ENCODE peak calls at places on chromosomes 4 and X, in six cellular contexts. Z is activated CD8-positive, alpha-beta T cell treated with anti-CD3 and anti-CD28 coated beads, Interleukin-2, amount 10 ng/mL, durations not matched to agents 7 days and 5 days; Y is A549; V is naive thymus-derived CD4-positive, alpha-beta T cell; A is body of pancreas; U is heart left ventricle. D is an unnamed sample.
A peak's percentile ranks its signal among the peaks of the same experiment; 100 is the strongest.

GRCh38 chrX:105822138-105823091 is at the start of gene NRK:
- ATAC-seq in A (peak; percentile 48), V (no peak), Z (no peak), Y (no peak), U (peak; percentile 73), D (no peak)

GRCh38 chr4:187064033-187064432 is 340.4 kb upstream of the FAT1 start:
- ATAC-seq in A (no peak), Y (no peak), Z (no peak), V (no peak), U (no peak), D (no peak)

GRCh38 chr4:10732235-10732975 is 47.8 kb upstream of the CLNK start:
- ATAC-seq in Y (no peak), A (no peak), V (no peak), Z (no peak), U (no peak), D (no peak)

GRCh38 chr4:71487324-71487677 is 148.5 kb downstream of the SLC4A4 start:
- ATAC-seq in V (no peak), Z (no peak), Y (no peak), A (peak; percentile 64), U (peak; percentile 83), D (no peak)

GRCh38 chr4:110193822-110194761 is 4.3 kb downstream of the ELOVL6 start:
- ATAC-seq in V (peak; percentile 90), U (peak; percentile 14), Z (peak; percentile 84), A (peak; percentile 60), Y (peak; percentile 49), D (peak; percentile 79)

GRCh38 chr4:174714393-174715211 is 114.4 kb downstream of the GLRA3 start:
- ATAC-seq in A (peak; percentile 78), Y (peak; percentile 89), Z (peak; percentile 64), U (no peak), V (peak; percentile 57), D (peak; percentile 58)

GRCh38 chrX:121256653-121257052 is 209.2 kb downstream of the GLUD2 start:
- ATAC-seq in V (no peak), A (no peak), Z (no peak), U (no peak), Y (no peak), D (no peak)

GRCh38 chrX:139172731-139173130 is 357.8 kb upstream of the F9 start:
- ATAC-seq in A (no peak), U (no peak), V (no peak), Y (no peak), Z (no peak), D (no peak)

GRCh38 chr4:139734201-139734874 is 68.7 kb downstream of the MGST2 start:
- ATAC-seq in V (no peak), U (peak; percentile 41), Y (no peak), A (peak; percentile 24), Z (no peak), D (peak; percentile 33)

GRCh38 chrX:108397627-108398392 is 40.4 kb downstream of the COL4A6 start:
- ATAC-seq in Y (no peak), U (no peak), V (no peak), A (no peak), Z (no peak), D (peak; percentile 68)

GRCh38 chr4:73726000-73726399 is 14.4 kb upstream of the CXCL8 start:
- ATAC-seq in Y (peak; percentile 82), U (peak; percentile 69), Z (no peak), A (peak; percentile 73), V (no peak), D (peak; percentile 65)

GRCh38 chrX:154317391-154318000 is 21.9 kb downstream of the TKTL1 start:
- ATAC-seq in U (peak; percentile 53), Y (peak; percentile 84), Z (no peak), A (no peak), V (peak; percentile 37), D (no peak)

GRCh38 chr4:66182651-66183050 is 512.4 kb upstream of the EPHA5 start:
- ATAC-seq in Y (no peak), V (no peak), A (no peak), Z (no peak), U (no peak), D (no peak)

GRCh38 chr4:150938873-150939499 is 76.1 kb downstream of the LRBA start:
- ATAC-seq in Y (no peak), U (no peak), Z (no peak), A (no peak), V (no peak), D (no peak)

GRCh38 chr4:135732448-135732847 is 1530.9 kb upstream of the PABPC4L start:
- ATAC-seq in U (no peak), A (no peak), V (no peak), Y (no peak), Z (no peak), D (no peak)

GRCh38 chr4:22667332-22667731 is 25.4 kb upstream of the GBA3 start:
- ATAC-seq in V (no peak), U (peak; percentile 31), A (peak; percentile 35), Y (no peak), Z (no peak), D (no peak)

GRCh38 chr4:25110653-25111329 is 49.5 kb downstream of the SEPSECS start:
- ATAC-seq in A (no peak), U (no peak), Z (no peak), V (no peak), Y (no peak), D (no peak)

GRCh38 chrX:4787971-4788370 is 1074.5 kb upstream of the PRKX start:
- ATAC-seq in U (no peak), Y (no peak), A (no peak), Z (no peak), V (no peak), D (no peak)

GRCh38 chr4:48862661-48863060 is 31.8 kb downstream of the OCIAD1 start:
- ATAC-seq in Y (no peak), Z (no peak), U (no peak), V (no peak), A (no peak), D (no peak)

GRCh38 chr4:45438047-45438446 is 685.8 kb downstream of the GABRG1 start:
- ATAC-seq in Y (no peak), U (peak; percentile 76), A (no peak), Z (no peak), V (no peak), D (no peak)

GRCh38 chrX:10390187-10390586 is 230.2 kb downstream of the MID1 start:
- ATAC-seq in Y (no peak), V (no peak), U (no peak), Z (no peak), A (no peak), D (no peak)

GRCh38 chrX:154804564-154804956 is 725 bp downstream of the MPP1 start:
- ATAC-seq in U (peak; percentile 2), A (no peak), Y (no peak), Z (no peak), V (no peak), D (no peak)

GRCh38 chrX:76029385-76029784 is 143.5 kb upstream of the PBDC1 start:
- ATAC-seq in V (no peak), A (no peak), U (no peak), Y (no peak), Z (no peak), D (no peak)

D was measured in esophagus mucosa.